ENCODE peak calls at places on chromosomes 12 and 14, in eight cellular contexts. One of them, this sample, is unnamed.

GRCh38 chr12:4997939-4998338 is 45.7 kb upstream of the KCNA5 start:
- DNase-seq in gastrocnemius medialis: peak; percentile 79
- DNase-seq in GM23338: no peak
- DNase-seq in body of pancreas: no peak
- DNase-seq in heart right ventricle: peak; percentile 17
- DNase-seq in transverse colon: no peak
- DNase-seq in fibroblast of lung: peak; percentile 69
- DNase-seq in left ventricle myocardium inferior: no peak
- DNase-seq in this sample: peak; percentile 65

GRCh38 chr14:91372680-91373495 is 44.7 kb downstream of the CCDC88C start:
- DNase-seq in gastrocnemius medialis: no peak
- DNase-seq in left ventricle myocardium inferior: no peak
- DNase-seq in body of pancreas: peak; percentile 64
- DNase-seq in heart right ventricle: no peak
- DNase-seq in GM23338: no peak
- DNase-seq in fibroblast of lung: no peak
- DNase-seq in transverse colon: peak; percentile 55
- DNase-seq in this sample: no peak

GRCh38 chr12:64395739-64396138 is 5.2 kb upstream of the C12orf56 start:
- DNase-seq in transverse colon: no peak
- DNase-seq in GM23338: no peak
- DNase-seq in heart right ventricle: no peak
- DNase-seq in left ventricle myocardium inferior: no peak
- DNase-seq in body of pancreas: no peak
- DNase-seq in gastrocnemius medialis: no peak
- DNase-seq in fibroblast of lung: no peak
- DNase-seq in this sample: no peak

GRCh38 chr14:54106802-54107377 is 150.3 kb upstream of the BMP4 start:
- DNase-seq in heart right ventricle: no peak
- DNase-seq in body of pancreas: peak; percentile 16
- DNase-seq in transverse colon: no peak
- DNase-seq in fibroblast of lung: no peak
- DNase-seq in gastrocnemius medialis: no peak
- DNase-seq in GM23338: peak; percentile 35
- DNase-seq in left ventricle myocardium inferior: no peak
- DNase-seq in this sample: peak; percentile 72

GRCh38 chr12:51960890-51961289 is 9.4 kb downstream of the ACVR1B start:
- DNase-seq in transverse colon: no peak
- DNase-seq in gastrocnemius medialis: no peak
- DNase-seq in fibroblast of lung: no peak
- DNase-seq in body of pancreas: no peak
- DNase-seq in left ventricle myocardium inferior: no peak
- DNase-seq in GM23338: no peak
- DNase-seq in heart right ventricle: no peak
- DNase-seq in this sample: no peak

GRCh38 chr14:102050625-102051024 is 36.2 kb downstream of the HSP90AA1 start:
- DNase-seq in gastrocnemius medialis: peak; percentile 73
- DNase-seq in left ventricle myocardium inferior: no peak
- DNase-seq in heart right ventricle: no peak
- DNase-seq in GM23338: no peak
- DNase-seq in body of pancreas: no peak
- DNase-seq in transverse colon: no peak
- DNase-seq in fibroblast of lung: peak; percentile 77
- DNase-seq in this sample: no peak

GRCh38 chr12:6391013-6391412 is 7.1 kb downstream of the LTBR start:
- DNase-seq in left ventricle myocardium inferior: no peak
- DNase-seq in heart right ventricle: no peak
- DNase-seq in fibroblast of lung: no peak
- DNase-seq in GM23338: no peak
- DNase-seq in body of pancreas: no peak
- DNase-seq in transverse colon: no peak
- DNase-seq in gastrocnemius medialis: no peak
- DNase-seq in this sample: no peak

GRCh38 chr12:104372048-104372720 is 68.6 kb downstream of the EID3 start:
- DNase-seq in heart right ventricle: no peak
- DNase-seq in left ventricle myocardium inferior: no peak
- DNase-seq in GM23338: no peak
- DNase-seq in body of pancreas: no peak
- DNase-seq in fibroblast of lung: no peak
- DNase-seq in transverse colon: no peak
- DNase-seq in gastrocnemius medialis: no peak
- DNase-seq in this sample: no peak

GRCh38 chr14:61872452-61872851 is 110.2 kb downstream of the SNAPC1 start:
- DNase-seq in transverse colon: no peak
- DNase-seq in body of pancreas: no peak
- DNase-seq in heart right ventricle: no peak
- DNase-seq in left ventricle myocardium inferior: no peak
- DNase-seq in GM23338: no peak
- DNase-seq in gastrocnemius medialis: no peak
- DNase-seq in fibroblast of lung: no peak
- DNase-seq in this sample: no peak

GRCh38 chr12:69837191-69838085 is 12.4 kb downstream of the MYRFL start:
- DNase-seq in fibroblast of lung: no peak
- DNase-seq in body of pancreas: no peak
- DNase-seq in GM23338: no peak
- DNase-seq in transverse colon: no peak
- DNase-seq in gastrocnemius medialis: no peak
- DNase-seq in heart right ventricle: no peak
- DNase-seq in left ventricle myocardium inferior: no peak
- DNase-seq in this sample: no peak

GRCh38 chr12:98741229-98741614 is 96.1 kb downstream of the APAF1 start:
- DNase-seq in gastrocnemius medialis: no peak
- DNase-seq in fibroblast of lung: no peak
- DNase-seq in transverse colon: no peak
- DNase-seq in GM23338: no peak
- DNase-seq in left ventricle myocardium inferior: no peak
- DNase-seq in heart right ventricle: no peak
- DNase-seq in body of pancreas: no peak
- DNase-seq in this sample: no peak

GRCh38 chr12:103884316-103884715 is 43.3 kb upstream of the NT5DC3 start:
- DNase-seq in left ventricle myocardium inferior: no peak
- DNase-seq in transverse colon: peak; percentile 24
- DNase-seq in fibroblast of lung: peak; percentile 73
- DNase-seq in GM23338: peak; percentile 55
- DNase-seq in heart right ventricle: no peak
- DNase-seq in body of pancreas: peak; percentile 14
- DNase-seq in gastrocnemius medialis: no peak
- DNase-seq in this sample: no peak

GRCh38 chr12:128951448-128951847 is 98.2 kb downstream of the GLT1D1 start:
- DNase-seq in left ventricle myocardium inferior: no peak
- DNase-seq in transverse colon: no peak
- DNase-seq in gastrocnemius medialis: no peak
- DNase-seq in GM23338: no peak
- DNase-seq in fibroblast of lung: no peak
- DNase-seq in heart right ventricle: no peak
- DNase-seq in body of pancreas: no peak
- DNase-seq in this sample: no peak

DNA sequence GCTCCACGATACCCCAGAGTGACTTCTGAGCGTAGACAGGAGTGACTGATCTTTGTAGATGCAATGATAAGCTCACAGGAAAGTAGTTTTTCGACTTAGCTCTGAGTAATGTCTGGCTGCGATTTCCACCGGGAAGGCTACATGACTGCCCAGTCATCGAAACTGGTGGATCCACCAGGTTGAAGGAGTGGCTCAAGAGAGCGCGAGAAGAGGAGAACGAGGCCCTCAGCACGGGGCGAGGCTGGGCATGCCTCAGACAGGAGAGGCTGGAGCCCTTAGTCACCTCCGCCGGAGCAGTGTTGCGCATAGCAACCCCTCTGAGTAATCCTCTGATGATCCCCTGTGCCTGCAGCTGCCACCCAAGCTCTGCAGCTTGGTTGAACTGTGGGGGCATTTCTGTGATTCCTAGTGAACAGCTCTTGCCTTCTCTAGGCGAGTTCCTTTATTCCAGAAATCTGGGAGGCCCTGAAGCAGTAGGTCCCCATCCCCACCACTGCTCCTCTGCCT is 25.6 kb downstream of the ELK3 start:
- DNase-seq in body of pancreas: no peak
- DNase-seq in fibroblast of lung: peak; percentile 93
- DNase-seq in transverse colon: no peak
- DNase-seq in gastrocnemius medialis: no peak
- DNase-seq in GM23338: no peak
- DNase-seq in left ventricle myocardium inferior: no peak
- DNase-seq in heart right ventricle: no peak
- DNase-seq in this sample: peak; percentile 63
- H3K4me3 ChIP-seq in body of pancreas: no peak overlapping the region
- H3K4me3 ChIP-seq in fibroblast of lung: no peak overlapping the region
- H3K4me3 ChIP-seq in transverse colon: no peak overlapping the region
- H3K4me3 ChIP-seq in gastrocnemius medialis: no peak overlapping the region
- H3K4me3 ChIP-seq in GM23338: no peak overlapping the region
- H3K4me3 ChIP-seq in left ventricle myocardium inferior: no peak overlapping the region
- H3K4me3 ChIP-seq in heart right ventricle: no peak overlapping the region
- H3K4me3 ChIP-seq in this sample: no peak overlapping the region

DNA sequence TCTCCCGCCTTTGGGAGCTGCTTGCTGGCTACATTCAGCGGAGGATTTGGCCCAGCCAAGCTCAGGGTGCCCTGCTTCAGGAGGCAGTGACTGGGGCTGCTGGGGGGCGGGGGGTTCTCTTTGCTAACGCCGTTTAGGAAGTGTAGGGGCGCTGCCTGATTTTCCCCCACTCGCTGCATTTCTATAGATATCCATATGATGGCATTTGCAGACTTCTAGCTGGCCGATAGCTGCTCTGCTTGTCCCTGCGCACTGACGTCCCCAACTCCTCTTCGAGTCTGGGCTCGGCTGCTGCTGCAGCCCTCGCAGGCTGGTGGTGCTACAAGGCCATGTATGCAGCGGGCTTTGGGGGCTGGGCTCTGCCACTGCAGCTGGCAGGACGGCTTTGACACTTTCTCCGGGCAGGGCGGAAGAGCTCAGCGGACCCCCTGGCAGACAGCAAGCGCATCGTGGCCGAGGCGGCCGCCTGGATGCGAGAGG is 3.1 kb downstream of the LRFN5 start:
- DNase-seq in transverse colon: no peak
- DNase-seq in heart right ventricle: peak; percentile 29
- DNase-seq in left ventricle myocardium inferior: peak; percentile 38
- DNase-seq in gastrocnemius medialis: no peak
- DNase-seq in fibroblast of lung: peak; percentile 87
- DNase-seq in GM23338: peak; percentile 89
- DNase-seq in body of pancreas: no peak
- DNase-seq in this sample: no peak
- TF ChIP-seq CTCF in transverse colon: no peak
- TF ChIP-seq CTCF in heart right ventricle: peak; percentile 37
- TF ChIP-seq CTCF in left ventricle myocardium inferior: no peak
- TF ChIP-seq CTCF in gastrocnemius medialis: no peak
- TF ChIP-seq CTCF in fibroblast of lung: no peak
- TF ChIP-seq CTCF in GM23338: peak; percentile 60
- TF ChIP-seq CTCF in body of pancreas: no peak
- TF ChIP-seq CTCF in this sample: no peak

DNA sequence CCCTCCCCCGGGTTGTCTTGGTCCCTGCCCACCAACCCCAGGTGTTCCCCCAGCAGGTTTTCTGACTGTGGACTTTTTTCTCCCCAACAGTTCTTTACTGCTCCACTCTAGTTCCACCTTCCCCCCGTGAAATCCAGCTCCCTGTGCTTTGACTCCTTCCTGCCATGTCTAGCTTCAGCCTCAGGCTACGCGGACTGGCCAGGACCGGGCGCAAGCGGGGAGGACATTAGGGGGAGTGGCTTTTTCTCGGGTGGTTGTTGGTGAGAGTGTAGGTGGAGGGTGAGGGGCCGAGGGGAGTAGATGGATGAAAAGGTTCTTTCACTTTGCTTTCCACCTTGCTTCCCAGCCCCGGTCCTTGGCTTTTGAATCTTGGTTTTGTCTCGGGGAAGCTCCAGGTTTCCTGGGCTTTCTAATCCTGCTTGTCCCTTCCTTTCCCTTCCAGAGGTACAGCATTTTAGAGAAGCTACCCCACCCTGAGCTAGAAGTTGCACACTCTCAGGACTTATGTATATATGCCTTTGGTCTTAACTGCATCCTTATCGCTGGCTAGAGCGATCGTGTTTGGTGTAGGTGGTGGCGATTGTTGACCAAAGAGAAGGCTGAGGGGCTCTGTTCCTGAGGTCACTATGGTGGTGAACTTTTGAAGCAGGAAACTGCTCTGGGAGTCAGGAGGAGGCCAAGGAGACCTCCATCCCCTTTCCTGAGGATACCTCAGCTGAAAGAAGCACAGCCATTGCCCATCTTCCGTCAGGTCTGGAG is 754 bp downstream of the PIP4K2C start:
- DNase-seq in gastrocnemius medialis: no peak
- DNase-seq in heart right ventricle: no peak
- DNase-seq in transverse colon: peak; percentile 23
- DNase-seq in body of pancreas: peak; percentile 20
- DNase-seq in left ventricle myocardium inferior: no peak
- DNase-seq in fibroblast of lung: no peak
- DNase-seq in GM23338: peak; percentile 32
- DNase-seq in this sample: no peak
- H3K4me1 ChIP-seq in gastrocnemius medialis: peaks cover 8% of the 10 kb centered on the region
- H3K4me1 ChIP-seq in heart right ventricle: peaks cover 14% of the 10 kb centered on the region
- H3K4me1 ChIP-seq in transverse colon: peaks cover 16% of the 10 kb centered on the region
- H3K4me1 ChIP-seq in body of pancreas: peaks cover 28% of the 10 kb centered on the region
- H3K4me1 ChIP-seq in left ventricle myocardium inferior: peaks cover 26% of the 10 kb centered on the region
- H3K4me1 ChIP-seq in fibroblast of lung: peaks cover 5% of the 10 kb centered on the region
- H3K4me1 ChIP-seq in GM23338: peaks cover 13% of the 10 kb centered on the region
- H3K4me1 ChIP-seq in this sample: no peaks in the 10 kb centered on the region

GRCh38 chr14:99148861-99149610 is 123.0 kb downstream of the BCL11B start:
- DNase-seq in gastrocnemius medialis: no peak
- DNase-seq in transverse colon: no peak
- DNase-seq in body of pancreas: no peak
- DNase-seq in left ventricle myocardium inferior: no peak
- DNase-seq in GM23338: no peak
- DNase-seq in heart right ventricle: no peak
- DNase-seq in fibroblast of lung: no peak
- DNase-seq in this sample: peak; percentile 35
- H3K4me3 ChIP-seq in gastrocnemius medialis: no peak overlapping the region
- H3K4me3 ChIP-seq in transverse colon: no peak overlapping the region
- H3K4me3 ChIP-seq in body of pancreas: no peak overlapping the region
- H3K4me3 ChIP-seq in left ventricle myocardium inferior: no peak overlapping the region
- H3K4me3 ChIP-seq in GM23338: no peak overlapping the region
- H3K4me3 ChIP-seq in heart right ventricle: no peak overlapping the region
- H3K4me3 ChIP-seq in fibroblast of lung: no peak overlapping the region
- H3K4me3 ChIP-seq in this sample: no peak overlapping the region

DNA sequence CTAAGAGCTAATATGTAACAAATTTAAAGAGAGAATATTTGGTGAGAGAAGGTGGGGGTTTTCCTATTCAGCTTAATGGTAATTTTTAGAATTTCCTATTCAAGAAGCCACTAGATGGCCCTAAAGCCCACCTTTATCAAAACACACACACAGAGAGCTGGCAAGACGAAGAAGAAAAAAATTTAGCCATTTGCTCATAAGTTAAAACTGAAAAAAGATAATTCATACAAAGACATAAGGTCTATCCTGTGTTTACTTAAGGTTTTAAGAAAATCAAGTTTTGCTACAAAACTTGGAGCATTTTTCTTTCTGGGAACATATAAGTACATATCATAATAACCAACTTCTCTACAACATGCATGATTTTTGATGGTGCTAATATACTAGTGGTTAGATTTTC is 46.8 kb upstream of the PCED1B start:
- DNase-seq in transverse colon: no peak
- DNase-seq in fibroblast of lung: peak; percentile 78
- DNase-seq in heart right ventricle: peak; percentile 22
- DNase-seq in GM23338: peak; percentile 69
- DNase-seq in left ventricle myocardium inferior: no peak
- DNase-seq in body of pancreas: peak; percentile 28
- DNase-seq in gastrocnemius medialis: no peak
- DNase-seq in this sample: no peak
- TF ChIP-seq CTCF in transverse colon: peak; percentile 43
- TF ChIP-seq CTCF in fibroblast of lung: peak; percentile 55
- TF ChIP-seq CTCF in heart right ventricle: peak; percentile 74
- TF ChIP-seq CTCF in GM23338: peak; percentile 77
- TF ChIP-seq CTCF in left ventricle myocardium inferior: peak; percentile 69
- TF ChIP-seq CTCF in body of pancreas: peak; percentile 80
- TF ChIP-seq CTCF in gastrocnemius medialis: peak; percentile 52
- TF ChIP-seq CTCF in this sample: peak; percentile 52

This sample was measured in ascending aorta.